ENCODE peak calls at places on chromosomes 5 and 9, in nine cellular contexts. T is tibial nerve; V is A172; R is naive thymus-derived CD8-positive, alpha-beta T cell; M is astrocyte; Z is neural crest cell; I is CD4-positive, alpha-beta T cell; U is HuH-7; Y is activated gamma-delta T cell treated with Interleukin-2 at 50 U/mL for 16 hours. J is an unnamed sample.
A peak's percentile ranks its signal among the peaks of the same experiment; 100 is the strongest.

GRCh38 chr9:36166150-36166927 is 2.8 kb upstream of the CCIN start:
- DNase-seq in T (peak; percentile 70), V (peak; percentile 80), R (peak; percentile 76), M (peak; percentile 76), Z (peak; percentile 79), I (peak; percentile 76), U (peak; percentile 91), Y (peak; percentile 78), J (peak; percentile 96)

GRCh38 chr5:28512648-28513047 is 1474.3 kb upstream of the CDH9 start:
- DNase-seq in T (no peak), V (no peak), R (no peak), M (no peak), Z (no peak), I (no peak), U (no peak), Y (no peak), J (no peak)

GRCh38 chr5:77679791-77680190 is 41.3 kb upstream of the OTP start:
- DNase-seq in T (no peak), V (no peak), R (no peak), M (no peak), Z (no peak), I (no peak), U (peak; percentile 16), Y (no peak), J (no peak)

GRCh38 chr9:92774274-92774673 is 9.6 kb upstream of the BICD2 start:
- DNase-seq in T (no peak), V (peak; percentile 76), R (no peak), M (peak; percentile 97), Z (no peak), I (no peak), U (no peak), Y (no peak), J (no peak)

GRCh38 chr5:132074091-132074771 is 642 bp downstream of the CSF2 start:
- DNase-seq in T (no peak), V (no peak), R (no peak), M (no peak), Z (no peak), I (no peak), U (no peak), Y (no peak), J (no peak)

GRCh38 chr5:153959134-153959957 is 79.4 kb downstream of the FAM114A2 start:
- DNase-seq in T (no peak), V (peak; percentile 86), R (no peak), M (peak; percentile 61), Z (no peak), I (no peak), U (no peak), Y (no peak), J (no peak)

GRCh38 chr9:132507670-132508469 is 74.5 kb upstream of the BARHL1 start:
- DNase-seq in T (peak; percentile 49), V (peak; percentile 57), R (peak; percentile 60), M (peak; percentile 25), Z (peak; percentile 81), I (peak; percentile 56), U (peak; percentile 93), Y (peak; percentile 65), J (no peak)

GRCh38 chr9:71748280-71748743 is 20.0 kb downstream of the CEMIP2 start:
- DNase-seq in T (no peak), V (peak; percentile 15), R (no peak), M (peak; percentile 96), Z (no peak), I (no peak), U (no peak), Y (no peak), J (no peak)